ENCODE peak calls at places on chromosomes 11 and 22, in nine cellular contexts. V is kidney epithelial cell, O is choroid plexus epithelial cell, Q is left ventricle myocardium inferior, U is GM13976, P is right atrium auricular region, X is MCF 10A, B is heart right ventricle, M is Caco-2. K is an unnamed sample.

GRCh38 chr11:20474176-20474950 is 86.8 kb downstream of the PRMT3 start:
- DNase-seq in Q (peak), U (no peak), M (no peak), B (peak), X (peak), V (no peak), P (no peak), O (no peak), K (no peak)

GRCh38 chr11:116642481-116642880 is 130.3 kb downstream of the BUD13 start:
- DNase-seq in O (no peak), B (no peak), X (no peak), P (no peak), V (no peak), Q (no peak), U (no peak), M (no peak), K (no peak)

GRCh38 chr22:30245985-30246901 is at the start of gene LIF:
- DNase-seq in X (peak), V (no peak), Q (no peak), M (no peak), U (peak), P (no peak), O (peak), B (no peak), K (peak)

GRCh38 chr11:45104006-45104789 is 42.2 kb upstream of the PRDM11 start:
- DNase-seq in P (peak), M (no peak), V (no peak), Q (no peak), U (no peak), O (no peak), X (no peak), B (no peak), K (no peak)

GRCh38 chr11:62666259-62666926 is 1.3 kb downstream of the CSKMT start:
- DNase-seq in B (no peak), M (no peak), P (no peak), Q (no peak), X (peak), U (no peak), V (no peak), O (no peak), K (no peak)

GRCh38 chr11:70473873-70474690 is 75.8 kb downstream of the CTTN start:
- DNase-seq in O (no peak), X (no peak), M (no peak), B (no peak), U (no peak), P (no peak), V (no peak), Q (no peak), K (no peak)

GRCh38 chr22:40666151-40666848 is 13.0 kb upstream of the MCHR1 start:
- DNase-seq in U (no peak), V (no peak), X (no peak), P (no peak), O (no peak), M (no peak), Q (peak), B (peak), K (no peak)

GRCh38 chr11:6418958-6419611 is at the start of gene APBB1:
- DNase-seq in X (no peak), Q (peak), V (no peak), M (no peak), U (peak), O (peak), P (no peak), B (peak), K (peak)

GRCh38 chr11:112162761-112163669 is 879 bp downstream of the IL18 start:
- DNase-seq in M (no peak), Q (no peak), O (peak), X (peak), B (no peak), U (no peak), P (no peak), V (no peak), K (no peak)

GRCh38 chr11:1864831-1865665 is 12.2 kb downstream of the LSP1 start:
- DNase-seq in B (no peak), M (no peak), P (no peak), O (no peak), Q (peak), V (no peak), X (no peak), U (no peak), K (no peak)

GRCh38 chr22:40176921-40177737 is 596 bp upstream of the TNRC6B start:
- DNase-seq in U (peak), B (no peak), V (no peak), M (peak), O (peak), P (no peak), X (peak), Q (peak), K (peak)

GRCh38 chr11:44445500-44446340 is 119.7 kb upstream of the CD82 start:
- DNase-seq in X (peak), V (no peak), Q (no peak), O (no peak), B (no peak), M (peak), P (no peak), U (no peak), K (peak)

GRCh38 chr11:109697140-109697843 is 275.3 kb downstream of the C11orf87 start:
- DNase-seq in O (peak), Q (no peak), U (peak), B (no peak), X (peak), V (no peak), M (peak), P (no peak), K (no peak)

GRCh38 chr11:8729837-8730696 is 47.5 kb downstream of the RPL27A start:
- DNase-seq in O (no peak), B (no peak), V (no peak), M (no peak), U (no peak), P (no peak), Q (no peak), X (no peak), K (no peak)

GRCh38 chr11:123641495-123641840 is 13.0 kb downstream of the SCN3B start:
- DNase-seq in X (no peak), Q (no peak), U (no peak), B (no peak), P (no peak), M (no peak), V (no peak), O (no peak), K (no peak)

GRCh38 chr11:11403763-11404725 is 51.0 kb upstream of the CSNK2A3 start:
- DNase-seq in M (no peak), B (peak), V (no peak), P (no peak), U (no peak), O (peak), X (no peak), Q (peak), K (no peak)

GRCh38 chr11:78109011-78109685 is 29.5 kb upstream of the NDUFC2 start:
- DNase-seq in Q (no peak), V (no peak), U (no peak), M (no peak), X (no peak), B (no peak), O (no peak), P (no peak), K (no peak)

GRCh38 chr11:72742522-72743320 is 9.5 kb downstream of the ARAP1 start:
- DNase-seq in V (no peak), O (no peak), X (no peak), P (no peak), Q (no peak), U (no peak), B (no peak), M (no peak), K (no peak)

GRCh38 chr11:118895093-118896039 is 11.7 kb downstream of the CXCR5 start:
- DNase-seq in X (no peak), Q (no peak), V (no peak), B (peak), U (peak), M (peak), O (no peak), P (no peak), K (no peak)

GRCh38 chr11:103878646-103879045 is 157.8 kb upstream of the DDI1 start:
- DNase-seq in O (no peak), M (no peak), B (no peak), P (no peak), V (no peak), U (no peak), Q (no peak), X (peak), K (no peak)

DNA sequence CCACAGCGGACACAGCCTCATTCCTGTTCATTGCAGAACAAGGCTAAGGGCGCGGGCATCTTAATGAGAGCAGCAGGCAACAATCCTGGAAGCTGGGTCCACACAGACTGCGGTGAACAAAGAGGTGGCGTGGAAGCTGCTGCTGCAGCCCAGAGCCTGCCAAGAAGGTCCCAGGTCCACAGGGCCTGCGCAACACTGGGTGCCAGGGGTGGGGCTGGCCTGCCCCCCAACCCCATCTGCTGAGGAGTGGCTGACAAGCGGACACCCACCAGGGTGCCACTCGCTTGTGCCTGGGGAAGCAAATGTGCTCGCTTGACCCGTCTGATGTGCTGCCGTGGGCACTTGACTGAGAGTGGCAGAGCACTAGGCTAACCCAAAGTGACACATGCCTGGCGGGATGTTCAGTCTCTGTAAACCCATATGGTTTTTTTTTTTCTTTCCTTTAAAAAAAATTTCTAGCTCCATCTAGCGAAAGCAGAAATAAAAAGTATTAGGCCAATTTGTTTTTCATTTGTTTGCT is 83.2 kb upstream of the PITPNB start:
- DNase-seq in U (no peak), Q (no peak), X (no peak), P (no peak), V (no peak), B (no peak), O (peak), M (no peak), K (no peak)
- TF ChIP-seq CTCF in U (no peak), Q (no peak), X (no peak), P (no peak), V (no peak), B (no peak), O (peak), M (no peak), K (no peak)

GRCh38 chr11:41921991-41922390 is 462.5 kb upstream of the LRRC4C start:
- DNase-seq in M (no peak), Q (no peak), U (no peak), B (no peak), X (no peak), V (no peak), O (no peak), P (no peak), K (no peak)
- TF ChIP-seq CTCF in M (no peak), Q (no peak), U (no peak), B (no peak), X (no peak), V (no peak), O (no peak), P (no peak), K (no peak)

GRCh38 chr11:66330931-66331330 is 5.3 kb downstream of the RIN1 start:
- DNase-seq in O (no peak), U (no peak), M (no peak), V (no peak), P (no peak), X (no peak), B (no peak), Q (no peak), K (no peak)

GRCh38 chr11:66332371-66333219 is 3.6 kb downstream of the RIN1 start:
- DNase-seq in Q (no peak), P (no peak), M (no peak), B (no peak), U (no peak), O (no peak), V (no peak), X (no peak), K (no peak)

GRCh38 chr11:66333896-66334604 is 2.2 kb downstream of the RIN1 start:
- DNase-seq in X (no peak), M (no peak), B (no peak), O (no peak), P (no peak), V (no peak), Q (no peak), U (no peak), K (no peak)

GRCh38 chr11:66333220-66333877 is 2.9 kb downstream of the RIN1 start:
- DNase-seq in O (no peak), X (no peak), Q (no peak), V (no peak), P (no peak), B (no peak), M (no peak), U (no peak), K (no peak)

GRCh38 chr11:66331542-66332370 is 4.5 kb downstream of the RIN1 start:
- DNase-seq in X (no peak), O (no peak), P (no peak), B (no peak), Q (no peak), U (no peak), M (no peak), V (no peak), K (no peak)
- TF ChIP-seq CTCF in X (no peak), O (no peak), P (no peak), B (no peak), Q (no peak), U (no peak), M (no peak), V (no peak), K (no peak)

GRCh38 chr11:84526250-84526649 is 1100.9 kb downstream of the DLG2 start:
- DNase-seq in M (no peak), X (no peak), B (no peak), U (no peak), P (no peak), Q (no peak), O (no peak), V (no peak), K (no peak)
- TF ChIP-seq CTCF in M (no peak), X (no peak), B (no peak), U (no peak), P (no peak), Q (no peak), O (no peak), V (no peak), K (no peak)

GRCh38 chr22:46128606-46129005 is 21.7 kb upstream of the PPARA start:
- DNase-seq in Q (no peak), P (no peak), X (no peak), V (no peak), U (no peak), O (no peak), M (no peak), B (no peak), K (no peak)
- TF ChIP-seq CTCF in Q (no peak), P (no peak), X (no peak), V (no peak), U (no peak), O (no peak), M (no peak), B (no peak), K (no peak)

DNA sequence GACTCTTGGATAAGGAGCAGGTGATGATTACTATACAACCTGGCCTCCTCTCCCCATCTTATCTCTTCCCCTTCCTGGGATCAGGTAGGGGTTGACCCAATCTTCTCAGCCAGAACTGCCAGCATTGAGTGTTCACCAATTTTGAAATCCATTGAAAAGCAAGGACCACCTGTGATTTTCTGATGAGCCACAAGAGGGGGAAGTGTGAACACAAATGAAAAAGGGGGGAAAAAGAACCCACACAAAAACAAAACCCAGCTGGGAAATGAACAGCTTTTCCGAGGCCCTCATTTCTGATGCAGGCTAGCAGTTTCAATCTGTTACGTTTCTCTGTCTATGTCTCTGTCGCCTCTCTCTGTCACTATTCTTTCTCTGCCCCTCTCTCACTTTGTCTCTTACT is 161.9 kb downstream of the INSC start:
- DNase-seq in P (no peak), B (no peak), O (peak), U (no peak), M (no peak), V (no peak), Q (no peak), X (peak), K (no peak)
- TF ChIP-seq CTCF in P (no peak), B (peak), O (peak), U (no peak), M (peak), V (peak), Q (peak), X (peak), K (no peak)